ENCODE peak calls at places on chromosomes 4 and X, in seven cellular contexts. E is sigmoid colon, A is AG10803, X is GM06990, I is HFF-Myc, R is choroid plexus epithelial cell, W is lung. J is an unnamed sample.

GRCh38 chr4:160423879-160424451 is 1321.1 kb downstream of the RAPGEF2 start:
- DNase-seq in E (no peak), A (no peak), X (no peak), I (no peak), R (peak), W (no peak), J (no peak)

GRCh38 chr4:53622739-53623151 is 31.5 kb upstream of the LNX1 start:
- DNase-seq in E (no peak), A (peak), X (no peak), I (no peak), R (peak), W (no peak), J (peak)

GRCh38 chrX:150547511-150548115 is 20.8 kb upstream of the MTM1 start:
- DNase-seq in E (peak), A (peak), X (peak), I (no peak), R (peak), W (peak), J (no peak)

GRCh38 chrX:18210470-18210869 is 10.2 kb downstream of the BEND2 start:
- DNase-seq in E (no peak), A (peak), X (no peak), I (no peak), R (peak), W (no peak), J (no peak)

GRCh38 chr4:162497564-162498167 is 333.9 kb upstream of the FSTL5 start:
- DNase-seq in E (no peak), A (peak), X (no peak), I (no peak), R (peak), W (no peak), J (no peak)

GRCh38 chrX:39984191-39984956 is 113.4 kb downstream of the BCOR start:
- DNase-seq in E (no peak), A (peak), X (no peak), I (no peak), R (peak), W (no peak), J (no peak)

GRCh38 chrX:44042731-44043130 is 69.5 kb upstream of the NDP start:
- DNase-seq in E (no peak), A (no peak), X (no peak), I (no peak), R (peak), W (no peak), J (no peak)

GRCh38 chr4:12495211-12495610 is 988.9 kb downstream of the RAB28 start:
- DNase-seq in E (no peak), A (no peak), X (no peak), I (no peak), R (no peak), W (no peak), J (no peak)

GRCh38 chr4:109497511-109497910 is 62.5 kb upstream of the MCUB start:
- DNase-seq in E (no peak), A (no peak), X (no peak), I (no peak), R (no peak), W (no peak), J (no peak)

GRCh38 chr4:176272799-176273198 is 3.8 kb upstream of the ASB5 start:
- DNase-seq in E (no peak), A (no peak), X (no peak), I (no peak), R (no peak), W (no peak), J (no peak)

GRCh38 chr4:53671757-53672156 is 80.5 kb upstream of the LNX1 start:
- DNase-seq in E (no peak), A (no peak), X (no peak), I (no peak), R (no peak), W (no peak), J (no peak)

GRCh38 chr4:123477804-123478209 is 81.2 kb downstream of the SPRY1 start:
- DNase-seq in E (no peak), A (peak), X (no peak), I (no peak), R (peak), W (no peak), J (peak)

GRCh38 chrX:150150081-150150779 is 211.9 kb upstream of the EOLA2 start:
- DNase-seq in E (no peak), A (peak), X (no peak), I (no peak), R (no peak), W (no peak), J (no peak)

GRCh38 chrX:17405225-17405969 is 30.4 kb downstream of the NHS start:
- DNase-seq in E (no peak), A (peak), X (no peak), I (no peak), R (no peak), W (no peak), J (no peak)

GRCh38 chr4:80454561-80454960 is 119.0 kb downstream of the CFAP299 start:
- DNase-seq in E (no peak), A (no peak), X (no peak), I (no peak), R (no peak), W (no peak), J (no peak)

GRCh38 chrX:41733939-41734338 is 10.0 kb downstream of the GPR82 start:
- DNase-seq in E (no peak), A (no peak), X (peak), I (no peak), R (peak), W (no peak), J (no peak)

GRCh38 chr4:73620115-73620792 is at the start of gene RASSF6:
- DNase-seq in E (no peak), A (no peak), X (peak), I (no peak), R (peak), W (peak), J (no peak)

GRCh38 chr4:39750216-39750615 is 52.3 kb downstream of the UBE2K start:
- DNase-seq in E (no peak), A (no peak), X (no peak), I (no peak), R (no peak), W (no peak), J (no peak)

GRCh38 chr4:139603576-139604387 is 47.8 kb upstream of the SETD7 start:
- DNase-seq in E (no peak), A (peak), X (no peak), I (peak), R (peak), W (peak), J (no peak)

GRCh38 chrX:106731590-106731989 is 5.1 kb downstream of the RNF128 start:
- DNase-seq in E (no peak), A (no peak), X (no peak), I (no peak), R (no peak), W (no peak), J (no peak)

GRCh38 chr4:187128226-187128625 is 404.6 kb upstream of the FAT1 start:
- DNase-seq in E (no peak), A (peak), X (no peak), I (no peak), R (no peak), W (no peak), J (no peak)

GRCh38 chrX:65451663-65452062 is 82.9 kb downstream of the LAS1L start:
- DNase-seq in E (no peak), A (peak), X (no peak), I (no peak), R (peak), W (no peak), J (no peak)

GRCh38 chrX:118637997-118638396 is 89.4 kb upstream of the IL13RA1 start:
- DNase-seq in E (no peak), A (no peak), X (no peak), I (no peak), R (peak), W (no peak), J (no peak)

GRCh38 chr4:76179398-76180318 is 31.5 kb upstream of the NUP54 start:
- DNase-seq in E (peak), A (peak), X (peak), I (peak), R (peak), W (peak), J (no peak)

DNA sequence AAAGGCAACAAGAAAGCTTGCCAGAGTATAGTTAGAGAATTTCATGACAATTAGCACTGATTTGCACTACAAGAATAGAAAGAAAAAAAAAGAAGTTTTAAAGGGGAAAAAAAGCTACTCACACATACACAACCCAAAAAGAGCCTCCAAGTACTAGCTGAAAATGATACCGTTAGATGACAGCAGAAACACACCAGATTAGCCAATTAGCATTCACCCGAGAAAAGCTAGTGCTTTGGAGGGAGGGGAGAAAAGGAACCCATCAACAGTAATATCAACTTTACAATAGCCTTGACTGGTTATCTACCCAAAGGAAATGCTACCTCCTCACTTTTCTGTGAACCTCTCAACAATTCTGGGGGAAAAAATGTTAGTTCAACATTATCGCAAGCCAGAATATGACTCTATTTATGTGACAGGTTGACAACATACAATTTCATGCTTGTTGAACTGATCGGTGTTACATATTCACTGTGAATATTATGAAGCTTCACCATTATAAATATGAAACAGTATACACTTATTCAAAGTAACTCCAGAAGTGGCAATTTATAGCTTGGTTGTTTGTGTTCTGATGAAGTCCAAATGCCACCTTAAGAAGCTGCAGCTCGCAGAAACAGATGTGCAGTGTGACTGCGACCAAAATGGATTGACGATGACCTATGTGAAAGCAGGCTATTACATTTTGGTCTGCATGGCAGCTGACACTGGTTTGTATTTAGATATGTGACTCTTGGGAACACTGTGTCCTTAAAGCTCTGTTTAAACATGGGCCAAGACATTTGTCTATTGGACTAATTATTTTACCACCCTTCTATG is 15.9 kb downstream of the PPARGC1A start:
- DNase-seq in E (no peak), A (no peak), X (no peak), I (no peak), R (no peak), W (no peak), J (no peak)
- H3K4me3 ChIP-seq in E (no peak), A (no peak), X (no peak), I (no peak), R (no peak), W (no peak), J (no peak)

GRCh38 chrX:24306430-24306829 is 7.4 kb downstream of the SUPT20HL2 start:
- DNase-seq in E (no peak), A (no peak), X (no peak), I (no peak), R (no peak), W (no peak), J (no peak)
- TF ChIP-seq CTCF in E (no peak), A (no peak), X (peak), I (no peak), R (no peak), W (no peak), J (no peak)

GRCh38 chr4:56757821-56758400 is 63.6 kb downstream of the SPINK2 start:
- DNase-seq in E (peak), A (peak), X (peak), I (peak), R (peak), W (peak), J (peak)
- H3K4me3 ChIP-seq in E (no peak), A (no peak), X (peak), I (peak), R (peak), W (no peak), J (peak)

GRCh38 chr4:128068927-128069326 is 7.8 kb downstream of the LARP1B start:
- DNase-seq in E (no peak), A (peak), X (no peak), I (no peak), R (peak), W (no peak), J (no peak)
- TF ChIP-seq CTCF in E (no peak), A (peak), X (peak), I (peak), R (peak), W (no peak), J (peak)

DNA sequence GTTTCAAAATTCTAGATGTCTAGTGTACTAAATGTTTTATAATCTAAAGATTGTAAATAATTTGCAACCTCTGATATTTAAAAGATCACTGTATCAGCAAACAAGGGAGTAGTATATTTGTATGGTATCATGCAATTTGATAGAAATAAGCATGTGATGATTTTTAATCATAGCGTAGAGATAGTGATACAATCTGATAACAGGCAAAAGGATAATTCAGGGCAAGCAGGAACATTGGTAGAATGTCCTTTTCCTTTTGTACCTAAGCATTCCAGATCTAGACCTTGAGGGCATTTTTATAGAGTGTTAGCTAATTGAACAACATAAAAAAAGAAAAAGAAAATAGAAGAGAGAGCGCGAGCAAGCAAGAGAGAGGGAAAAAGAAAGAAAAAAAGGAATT is 1.4 kb downstream of the ANK2 start:
- DNase-seq in E (no peak), A (no peak), X (no peak), I (no peak), R (no peak), W (no peak), J (no peak)
- H3K4me3 ChIP-seq in E (peak), A (no peak), X (no peak), I (no peak), R (no peak), W (no peak), J (no peak)

GRCh38 chrX:125096870-125097269 is 222.8 kb upstream of the TEX13C start:
- DNase-seq in E (no peak), A (no peak), X (no peak), I (no peak), R (no peak), W (no peak), J (no peak)

GRCh38 chrX:125101971-125102750 is 217.5 kb upstream of the TEX13C start:
- DNase-seq in E (no peak), A (no peak), X (no peak), I (no peak), R (no peak), W (no peak), J (no peak)

GRCh38 chrX:125094901-125095300 is 224.8 kb upstream of the TEX13C start:
- DNase-seq in E (no peak), A (no peak), X (no peak), I (no peak), R (no peak), W (no peak), J (no peak)

DNA sequence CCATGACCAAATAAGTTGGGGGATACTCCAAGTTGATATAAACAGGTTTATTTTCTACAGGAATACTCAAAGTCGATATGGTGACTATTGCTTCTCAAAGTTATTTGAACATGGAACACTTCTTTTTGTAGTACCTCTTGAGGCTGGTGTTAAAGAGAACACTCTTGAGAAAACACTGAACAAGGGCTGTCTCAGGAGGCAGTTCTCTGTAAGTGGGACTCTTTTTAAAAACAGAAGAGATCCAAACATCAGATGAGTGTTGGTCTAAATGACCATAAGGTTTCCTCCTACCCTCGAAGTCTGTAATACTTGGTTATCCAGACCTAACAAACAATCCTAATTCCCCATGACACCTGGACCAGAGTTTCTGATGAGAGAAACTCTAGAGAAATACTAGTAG is 223.2 kb upstream of the TEX13C start:
- DNase-seq in E (no peak), A (no peak), X (no peak), I (no peak), R (no peak), W (no peak), J (no peak)
- TF ChIP-seq CTCF in E (no peak), A (no peak), X (no peak), I (no peak), R (no peak), W (no peak), J (no peak)

DNA sequence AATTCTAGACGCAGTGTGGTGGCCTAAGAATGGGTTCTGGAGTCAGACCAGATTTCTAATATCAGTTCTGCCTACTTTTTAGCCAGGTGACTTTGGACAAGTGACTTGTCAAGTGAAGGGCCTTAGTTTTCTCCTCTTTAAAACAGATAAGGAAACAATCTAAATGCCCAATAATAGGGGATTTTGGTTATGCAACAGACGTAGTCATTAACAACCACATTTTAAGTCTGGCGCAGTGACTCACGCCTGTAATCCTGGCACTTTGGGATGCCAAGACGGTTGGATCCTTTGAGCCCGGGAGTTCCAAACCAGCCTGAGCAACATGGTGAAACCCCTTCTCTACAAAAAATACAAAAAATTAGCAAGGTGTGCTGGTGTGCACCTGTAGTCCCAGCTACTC is 2.1 kb upstream of the ZMYM3 start:
- DNase-seq in E (no peak), A (no peak), X (no peak), I (no peak), R (no peak), W (no peak), J (no peak)
- H3K4me3 ChIP-seq in E (no peak), A (no peak), X (no peak), I (no peak), R (no peak), W (no peak), J (no peak)

GRCh38 chrX:47215291-47215900 is 3.1 kb upstream of the CDK16 start:
- DNase-seq in E (no peak), A (no peak), X (no peak), I (no peak), R (no peak), W (no peak), J (no peak)
- TF ChIP-seq CTCF in E (no peak), A (no peak), X (no peak), I (no peak), R (no peak), W (no peak), J (no peak)